ENCODE peak calls at places on chromosome 1, in five cellular contexts. F is body of pancreas, U is IMR-90, G is cardiac muscle cell, I is adrenal gland. R is an unnamed sample.

GRCh38 chr1:7941437-7941793 is 776 bp upstream of the TNFRSF9 start:
- DNase-seq in F (no peak), U (peak; percentile 46), G (no peak), I (no peak), R (no peak)

GRCh38 chr1:154446292-154446691 is 41.1 kb downstream of the IL6R start:
- DNase-seq in F (no peak), U (peak; percentile 97), G (no peak), I (no peak), R (no peak)

GRCh38 chr1:214037468-214037867 is 49.7 kb downstream of the PROX1 start:
- DNase-seq in F (no peak), U (no peak), G (no peak), I (no peak), R (no peak)

GRCh38 chr1:6805004-6805416 is 19.8 kb downstream of the CAMTA1 start:
- DNase-seq in F (no peak), U (peak; percentile 13), G (no peak), I (no peak), R (no peak)

GRCh38 chr1:29413661-29414060 is 177.3 kb downstream of the PTPRU start:
- DNase-seq in F (no peak), U (no peak), G (no peak), I (no peak), R (no peak)

GRCh38 chr1:62425041-62425440 is 11.8 kb upstream of the USP1 start:
- DNase-seq in F (no peak), U (no peak), G (no peak), I (no peak), R (no peak)

GRCh38 chr1:72846476-72846875 is 564.1 kb upstream of the NEGR1 start:
- DNase-seq in F (no peak), U (no peak), G (no peak), I (no peak), R (no peak)

GRCh38 chr1:29825941-29826415 is 589.7 kb downstream of the PTPRU start:
- DNase-seq in F (no peak), U (no peak), G (no peak), I (no peak), R (no peak)

GRCh38 chr1:230327892-230328284 is 98.2 kb downstream of the PGBD5 start:
- DNase-seq in F (no peak), U (no peak), G (no peak), I (peak; percentile 73), R (no peak)

GRCh38 chr1:108199231-108199657 is 899 bp downstream of the SLC25A24 start:
- DNase-seq in F (peak; percentile 4), U (peak; percentile 23), G (no peak), I (peak; percentile 51), R (peak; percentile 18)

GRCh38 chr1:228031276-228031995 is 24.6 kb downstream of the WNT3A start:
- DNase-seq in F (no peak), U (no peak), G (no peak), I (no peak), R (no peak)

GRCh38 chr1:183884512-183884911 is 79.6 kb downstream of the RGL1 start:
- DNase-seq in F (no peak), U (no peak), G (no peak), I (no peak), R (no peak)

GRCh38 chr1:113945329-113945728 is 16.2 kb downstream of the HIPK1 start:
- DNase-seq in F (no peak), U (no peak), G (no peak), I (no peak), R (no peak)

GRCh38 chr1:221039616-221040015 is 160.4 kb downstream of the HLX start:
- DNase-seq in F (no peak), U (peak; percentile 75), G (no peak), I (no peak), R (no peak)

GRCh38 chr1:172443666-172444453 is at the start of gene PIGC:
- DNase-seq in F (peak; percentile 91), U (peak; percentile 79), G (peak; percentile 93), I (peak; percentile 90), R (peak; percentile 93)

GRCh38 chr1:231162970-231163830 is 1.3 kb downstream of the TRIM67 start:
- DNase-seq in F (no peak), U (no peak), G (no peak), I (no peak), R (no peak)

GRCh38 chr1:44713321-44713781 is 17.6 kb downstream of the RNU5D-1 start:
- DNase-seq in F (no peak), U (no peak), G (no peak), I (no peak), R (no peak)

GRCh38 chr1:205766038-205766437 is 9.2 kb downstream of the RAB29 start:
- DNase-seq in F (no peak), U (peak; percentile 72), G (no peak), I (no peak), R (no peak)

GRCh38 chr1:16905112-16905855 is 9.5 kb downstream of the RNU1-2 start:
- DNase-seq in F (peak; percentile 65), U (peak; percentile 96), G (peak; percentile 64), I (peak; percentile 66), R (no peak)

GRCh38 chr1:221336141-221336540 is 405.7 kb downstream of the DUSP10 start:
- DNase-seq in F (no peak), U (peak; percentile 61), G (no peak), I (no peak), R (no peak)

GRCh38 chr1:159944623-159945455 is 574 bp downstream of the IGSF9 start:
- DNase-seq in F (no peak), U (no peak), G (no peak), I (no peak), R (no peak)

GRCh38 chr1:89995595-89996397 is 886 bp downstream of the ZNF326 start:
- DNase-seq in F (no peak), U (no peak), G (no peak), I (no peak), R (no peak)
- H3K4me1 ChIP-seq in F (peaks cover 45% of the 10 kb centered on the region), U (no peaks in the 10 kb centered on the region), G (peaks cover 34% of the 10 kb centered on the region), I (peaks cover 24% of the 10 kb centered on the region), R (peaks cover 21% of the 10 kb centered on the region)

DNA sequence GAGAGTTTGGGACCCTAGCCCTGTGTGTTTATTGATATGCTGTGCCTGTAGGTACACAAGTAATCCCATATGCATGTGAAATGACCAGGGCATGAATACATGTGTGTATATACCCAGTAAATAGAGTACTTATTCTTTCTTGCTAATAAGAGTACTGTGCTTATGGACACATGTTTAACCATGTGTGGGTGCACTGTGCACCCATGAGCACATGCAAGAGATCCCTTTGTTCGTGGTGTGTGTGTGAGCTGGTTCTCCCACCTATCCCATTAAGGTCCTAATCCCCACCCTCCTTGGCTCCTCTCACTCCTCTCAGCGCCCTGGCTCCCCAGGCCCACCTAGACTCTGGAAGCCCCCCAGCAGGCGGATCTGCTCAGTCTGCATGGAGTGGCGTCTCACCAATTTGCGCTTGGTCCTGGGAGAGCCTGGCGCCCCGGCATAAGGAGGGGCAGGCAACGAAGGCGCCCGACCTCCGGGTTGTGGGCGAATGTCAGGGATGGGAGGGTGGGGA is 2.2 kb upstream of the LIX1L start:
- DNase-seq in F (no peak), U (no peak), G (no peak), I (no peak), R (no peak)
- H3K4me1 ChIP-seq in F (peaks cover 61% of the 10 kb centered on the region), U (peaks cover 30% of the 10 kb centered on the region), G (peaks cover 47% of the 10 kb centered on the region), I (peaks cover 45% of the 10 kb centered on the region), R (peaks cover 33% of the 10 kb centered on the region)

GRCh38 chr1:158732524-158732923 is 12.0 kb upstream of the OR6K3 start:
- DNase-seq in F (no peak), U (no peak), G (no peak), I (no peak), R (no peak)
- H3K4me1 ChIP-seq in F (no peaks in the 10 kb centered on the region), U (no peaks in the 10 kb centered on the region), G (no peaks in the 10 kb centered on the region), I (no peaks in the 10 kb centered on the region), R (peaks cover 6% of the 10 kb centered on the region)

GRCh38 chr1:151985270-151985669 is 8.4 kb downstream of the S100A10 start:
- DNase-seq in F (no peak), U (no peak), G (no peak), I (no peak), R (no peak)
- H3K4me1 ChIP-seq in F (peaks cover 28% of the 10 kb centered on the region), U (peaks cover 17% of the 10 kb centered on the region), G (peaks cover 6% of the 10 kb centered on the region), I (peaks cover 37% of the 10 kb centered on the region), R (peaks cover 55% of the 10 kb centered on the region)

GRCh38 chr1:2229921-2230700 is 2.0 kb downstream of the SKI start:
- DNase-seq in F (peak; percentile 46), U (peak; percentile 40), G (no peak), I (peak; percentile 36), R (no peak)

GRCh38 chr1:2230781-2231666 is 2.9 kb downstream of the SKI start:
- DNase-seq in F (peak; percentile 34), U (no peak), G (no peak), I (peak; percentile 43), R (peak; percentile 38)

GRCh38 chr1:2232255-2232915 is 4.3 kb downstream of the SKI start:
- DNase-seq in F (no peak), U (no peak), G (no peak), I (peak; percentile 46), R (no peak)

GRCh38 chr1:2232916-2233438 is 4.9 kb downstream of the SKI start:
- DNase-seq in F (no peak), U (no peak), G (no peak), I (peak; percentile 36), R (peak; percentile 25)

DNA sequence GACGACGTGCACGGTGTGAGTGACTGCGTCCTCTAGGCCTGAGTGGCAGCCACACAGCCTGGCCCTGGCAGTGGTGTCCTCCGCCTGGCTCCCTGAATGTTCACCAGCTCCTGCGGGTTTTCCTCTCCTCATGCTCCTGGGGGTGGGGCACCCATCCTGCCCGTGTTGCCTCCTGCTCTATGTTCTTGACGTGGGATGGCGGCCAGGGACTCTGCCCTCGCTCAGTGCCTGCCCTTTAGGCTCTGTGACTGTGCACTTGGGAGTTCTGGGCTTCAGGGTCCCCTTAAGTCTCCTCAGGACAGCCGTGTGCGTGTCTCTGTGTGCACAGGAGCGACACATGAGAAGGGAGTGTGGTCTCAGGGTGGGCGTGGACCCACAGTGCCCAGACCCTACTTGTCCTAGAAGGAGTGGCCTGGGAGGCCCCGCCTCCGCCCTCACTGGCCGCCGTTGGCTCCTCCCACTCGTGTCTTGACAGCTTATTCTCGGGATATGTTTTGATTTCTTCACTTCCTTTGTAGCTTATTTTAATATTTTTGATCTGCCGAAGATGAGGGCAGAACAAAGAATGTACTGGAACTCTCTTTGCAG is 3.6 kb downstream of the SKI start:
- DNase-seq in F (peak; percentile 72), U (peak; percentile 81), G (no peak), I (peak; percentile 76), R (peak; percentile 80)
- H3K4me1 ChIP-seq in F (peaks cover 80% of the 10 kb centered on the region), U (peaks cover 31% of the 10 kb centered on the region), G (peaks cover 52% of the 10 kb centered on the region), I (peaks cover 72% of the 10 kb centered on the region), R (peaks cover 78% of the 10 kb centered on the region)

GRCh38 chr1:9877962-9878361 is 32.1 kb downstream of the CTNNBIP1 start:
- DNase-seq in F (no peak), U (no peak), G (no peak), I (no peak), R (no peak)
- H3K4me1 ChIP-seq in F (peaks cover 8% of the 10 kb centered on the region), U (peaks cover 12% of the 10 kb centered on the region), G (peaks cover 17% of the 10 kb centered on the region), I (no peaks in the 10 kb centered on the region), R (peaks cover 34% of the 10 kb centered on the region)

GRCh38 chr1:24928631-24929090 is 1.4 kb downstream of the RUNX3 start:
- DNase-seq in F (no peak), U (no peak), G (no peak), I (no peak), R (no peak)

GRCh38 chr1:24925963-24926362 is 4.1 kb downstream of the RUNX3 start:
- DNase-seq in F (no peak), U (no peak), G (no peak), I (no peak), R (no peak)

GRCh38 chr1:24926596-24927249 is 3.4 kb downstream of the RUNX3 start:
- DNase-seq in F (no peak), U (no peak), G (peak; percentile 60), I (no peak), R (no peak)

GRCh38 chr1:24927886-24928630 is 2.0 kb downstream of the RUNX3 start:
- DNase-seq in F (no peak), U (no peak), G (no peak), I (no peak), R (no peak)

GRCh38 chr1:24927473-24927872 is 2.6 kb downstream of the RUNX3 start:
- DNase-seq in F (no peak), U (no peak), G (no peak), I (no peak), R (no peak)
- H3K4me1 ChIP-seq in F (peaks cover 43% of the 10 kb centered on the region), U (peaks cover 2% of the 10 kb centered on the region), G (peaks cover 4% of the 10 kb centered on the region), I (peaks cover 6% of the 10 kb centered on the region), R (peaks cover 24% of the 10 kb centered on the region)